ENCODE peak calls at places on chromosomes 5 and 9, in seven cellular contexts. S is epithelial cell of proximal tubule; X is T-helper 1 cell; Z is tibial artery; P is hippocampal formation; O is NT2/D1; F is activated CD8-positive, alpha-beta memory T cell treated with anti-CD3 and anti-CD28 coated beads for 4 hours. K is an unnamed sample.

GRCh38 chr9:105842023-105842644 is 147.8 kb downstream of the TMEM38B start:
- DNase-seq in X (no peak), O (no peak), P (peak), Z (no peak), S (peak), F (no peak), K (no peak)

GRCh38 chr5:54930736-54931135 is 54.7 kb downstream of the ESM1 start:
- DNase-seq in F (no peak), P (no peak), Z (no peak), S (no peak), X (no peak), O (no peak), K (no peak)

GRCh38 chr5:150303070-150303595 is 428 bp upstream of the ARSI start:
- DNase-seq in Z (no peak), O (no peak), X (no peak), S (no peak), P (no peak), F (no peak), K (no peak)

GRCh38 chr9:125655691-125656410 is 51.2 kb downstream of the MAPKAP1 start:
- DNase-seq in X (no peak), F (no peak), O (no peak), Z (no peak), P (no peak), S (no peak), K (no peak)

GRCh38 chr5:14296533-14297331 is 153.6 kb downstream of the TRIO start:
- DNase-seq in Z (no peak), O (no peak), S (no peak), P (peak), F (no peak), X (no peak), K (no peak)

GRCh38 chr9:79000218-79001002 is 571.4 kb upstream of the TLE4 start:
- DNase-seq in Z (no peak), F (no peak), O (no peak), S (no peak), P (no peak), X (no peak), K (no peak)

GRCh38 chr5:150801117-150801927 is 22.8 kb downstream of the SMIM3 start:
- DNase-seq in Z (no peak), P (peak), F (no peak), O (peak), S (peak), X (no peak), K (no peak)

GRCh38 chr9:105296445-105296844 is 52.0 kb downstream of the SLC44A1 start:
- DNase-seq in F (no peak), O (no peak), X (no peak), S (no peak), P (no peak), Z (no peak), K (no peak)

GRCh38 chr5:151697452-151697851 is 10.7 kb upstream of the SPARC start:
- DNase-seq in O (no peak), S (no peak), P (no peak), X (no peak), Z (no peak), F (no peak), K (no peak)

GRCh38 chr9:137138701-137139467 is at the start of gene GRIN1:
- DNase-seq in O (no peak), P (no peak), Z (no peak), F (no peak), X (no peak), S (no peak), K (no peak)

GRCh38 chr5:108345541-108346171 is 36.2 kb downstream of the FBXL17 start:
- DNase-seq in X (no peak), Z (no peak), F (no peak), P (peak), O (no peak), S (no peak), K (no peak)

GRCh38 chr9:124346347-124347163 is 68.7 kb downstream of the PSMB7 start:
- DNase-seq in P (no peak), S (no peak), X (no peak), O (no peak), F (no peak), Z (no peak), K (no peak)

GRCh38 chr9:123312306-123312877 is 43.6 kb upstream of the CRB2 start:
- DNase-seq in P (no peak), O (no peak), F (no peak), S (no peak), X (no peak), Z (no peak), K (no peak)

GRCh38 chr5:151030377-151030776 is 10.0 kb downstream of the GPX3 start:
- DNase-seq in X (no peak), Z (peak), P (no peak), S (no peak), F (no peak), O (no peak), K (peak)

GRCh38 chr9:122370869-122371467 is at the start of gene PTGS1:
- DNase-seq in X (no peak), S (no peak), F (no peak), Z (no peak), P (no peak), O (no peak), K (no peak)

GRCh38 chr9:125685167-125685566 is 21.8 kb downstream of the MAPKAP1 start:
- DNase-seq in O (no peak), X (no peak), F (no peak), S (no peak), Z (no peak), P (no peak), K (no peak)

GRCh38 chr5:71475788-71476384 is 20.4 kb downstream of the BDP1 start:
- DNase-seq in P (peak), Z (no peak), O (no peak), X (no peak), F (no peak), S (no peak), K (no peak)

GRCh38 chr9:112489876-112490661 is 3.4 kb downstream of the KIAA1958 start:
- DNase-seq in X (no peak), P (no peak), O (no peak), Z (no peak), S (no peak), F (no peak), K (no peak)

GRCh38 chr9:122051401-122052346 is 41.4 kb downstream of the TTLL11 start:
- DNase-seq in P (no peak), F (no peak), S (no peak), Z (no peak), X (no peak), O (no peak), K (no peak)

GRCh38 chr9:82558855-82559615 is 503.9 kb downstream of the RASEF start:
- DNase-seq in S (peak), Z (no peak), F (no peak), X (no peak), P (no peak), O (no peak), K (no peak)

GRCh38 chr5:147448766-147449165 is 61.1 kb downstream of the DPYSL3 start:
- DNase-seq in X (no peak), Z (no peak), O (no peak), S (no peak), P (no peak), F (no peak), K (no peak)

GRCh38 chr5:64569880-64570279 is 64.1 kb downstream of the RGS7BP start:
- DNase-seq in X (no peak), S (no peak), Z (no peak), O (no peak), P (no peak), F (no peak), K (no peak)

GRCh38 chr5:95084757-95085156 is 200.1 kb downstream of the MCTP1 start:
- DNase-seq in S (no peak), O (no peak), X (no peak), Z (no peak), F (no peak), P (no peak), K (no peak)

GRCh38 chr9:137168575-137168906 is 1.3 kb downstream of the LRRC26 start:
- DNase-seq in O (no peak), S (no peak), Z (no peak), X (no peak), F (no peak), P (no peak), K (no peak)

GRCh38 chr5:35223777-35224395 is 6.4 kb downstream of the PRLR start:
- DNase-seq in P (no peak), F (no peak), Z (no peak), O (no peak), X (no peak), S (no peak), K (no peak)

GRCh38 chr5:134101686-134102439 is 12.6 kb upstream of the TCF7 start:
- DNase-seq in X (peak), S (no peak), P (peak), Z (no peak), O (no peak), F (peak), K (peak)

GRCh38 chr5:141947366-141947765 is 10.6 kb downstream of the PCDH12 start:
- DNase-seq in F (no peak), Z (no peak), S (no peak), P (no peak), O (no peak), X (no peak), K (no peak)

GRCh38 chr5:157269165-157269671 is 3.3 kb downstream of the CYFIP2 start:
- DNase-seq in O (no peak), S (no peak), F (no peak), X (no peak), P (no peak), Z (no peak), K (no peak)

GRCh38 chr5:155475318-155475717 is 461.8 kb downstream of the KIF4B start:
- DNase-seq in X (no peak), F (no peak), O (peak), Z (no peak), S (no peak), P (no peak), K (no peak)

GRCh38 chr5:5025774-5026406 is 114.2 kb upstream of the ADAMTS16 start:
- DNase-seq in X (no peak), P (no peak), S (peak), F (no peak), Z (no peak), O (no peak), K (no peak)

GRCh38 chr9:21873540-21874221 is 71.2 kb downstream of the MTAP start:
- DNase-seq in S (peak), X (no peak), F (no peak), P (no peak), O (no peak), Z (no peak), K (no peak)

GRCh38 chr5:7894439-7894838 is 25.5 kb downstream of the MTRR start:
- DNase-seq in Z (no peak), F (no peak), P (no peak), O (no peak), X (no peak), S (no peak), K (no peak)

GRCh38 chr5:179486596-179487051 is 63.7 kb upstream of the RUFY1 start:
- DNase-seq in O (no peak), F (no peak), X (no peak), Z (no peak), P (no peak), S (no peak), K (no peak)

GRCh38 chr5:10715605-10716004 is 45.4 kb downstream of the DAP start:
- DNase-seq in Z (no peak), P (no peak), F (no peak), O (no peak), S (no peak), X (no peak), K (no peak)

K was measured in gastrocnemius medialis.